ENCODE peak calls at places on chromosomes 13 and 19, in ten cellular contexts. X is MM.1S, W is epithelial cell of esophagus, M is renal cortical epithelial cell, E is stromal cell of bone marrow, S is pulmonary artery endothelial cell, D is hepatic stellate cell, G is ovary, K is NCI-H1105 treated with DMSO at 0.1 percent for 48 hours, I is HCEC 1CT. F is an unnamed sample.

GRCh38 chr13:109743706-109744453 is 42.5 kb downstream of the IRS2 start:
- DNase-seq in X (peak), W (peak), M (peak), E (no peak), S (peak), D (peak), G (no peak), K (peak), I (peak), F (no peak)

GRCh38 chr19:1690570-1691307 is 38.3 kb upstream of the TCF3 start:
- DNase-seq in X (no peak), W (peak), M (no peak), E (no peak), S (no peak), D (no peak), G (no peak), K (no peak), I (no peak), F (peak)

GRCh38 chr19:16259385-16260159 is 61.9 kb downstream of the AP1M1 start:
- DNase-seq in X (peak), W (no peak), M (no peak), E (no peak), S (no peak), D (no peak), G (no peak), K (no peak), I (no peak), F (no peak)

GRCh38 chr19:12137541-12137940 is 2.6 kb downstream of the ZNF20 start:
- DNase-seq in X (peak), W (no peak), M (no peak), E (no peak), S (no peak), D (no peak), G (no peak), K (peak), I (no peak), F (no peak)

GRCh38 chr19:31627824-31628223 is 278.6 kb upstream of the TSHZ3 start:
- DNase-seq in X (no peak), W (no peak), M (no peak), E (no peak), S (no peak), D (no peak), G (no peak), K (no peak), I (no peak), F (no peak)

GRCh38 chr19:30056580-30056979 is 114.5 kb downstream of the URI1 start:
- DNase-seq in X (no peak), W (no peak), M (no peak), E (no peak), S (no peak), D (no peak), G (no peak), K (no peak), I (no peak), F (no peak)

GRCh38 chr19:17797397-17798201 is 2.7 kb downstream of the B3GNT3 start:
- DNase-seq in X (no peak), W (peak), M (peak), E (peak), S (no peak), D (no peak), G (no peak), K (no peak), I (peak), F (no peak)

GRCh38 chr13:26186995-26187394 is 35.1 kb downstream of the RNF6 start:
- DNase-seq in X (no peak), W (no peak), M (no peak), E (no peak), S (no peak), D (no peak), G (no peak), K (no peak), I (no peak), F (no peak)

GRCh38 chr13:49086711-49087110 is 111.0 kb downstream of the FNDC3A start:
- DNase-seq in X (no peak), W (peak), M (peak), E (peak), S (no peak), D (peak), G (no peak), K (no peak), I (peak), F (no peak)

GRCh38 chr13:95300625-95301134 is 571 bp downstream of the ABCC4 start:
- DNase-seq in X (peak), W (peak), M (no peak), E (no peak), S (no peak), D (peak), G (peak), K (peak), I (peak), F (no peak)

GRCh38 chr13:44575741-44576395 is at the start of gene TSC22D1:
- DNase-seq in X (peak), W (peak), M (peak), E (no peak), S (no peak), D (peak), G (peak), K (peak), I (peak), F (peak)

GRCh38 chr13:112063807-112064206 is 3.1 kb upstream of the SOX1 start:
- DNase-seq in X (no peak), W (no peak), M (no peak), E (no peak), S (no peak), D (no peak), G (no peak), K (no peak), I (no peak), F (no peak)

GRCh38 chr19:11814707-11815050 is 606 bp downstream of the ZNF440 start:
- DNase-seq in X (no peak), W (peak), M (peak), E (no peak), S (no peak), D (no peak), G (no peak), K (no peak), I (peak), F (no peak)

GRCh38 chr19:5247957-5248705 is 92.5 kb downstream of the PTPRS start:
- DNase-seq in X (no peak), W (no peak), M (no peak), E (no peak), S (no peak), D (no peak), G (no peak), K (no peak), I (no peak), F (no peak)

GRCh38 chr13:36841411-36841810 is 22.4 kb downstream of the RFXAP start:
- DNase-seq in X (no peak), W (peak), M (peak), E (no peak), S (no peak), D (no peak), G (no peak), K (peak), I (no peak), F (no peak)

GRCh38 chr19:39845621-39846175 is 481 bp downstream of the FBL start:
- DNase-seq in X (no peak), W (peak), M (no peak), E (no peak), S (no peak), D (no peak), G (peak), K (peak), I (peak), F (no peak)

GRCh38 chr13:111519041-111519440 is 198.6 kb downstream of the TEX29 start:
- DNase-seq in X (no peak), W (no peak), M (no peak), E (no peak), S (no peak), D (no peak), G (no peak), K (no peak), I (no peak), F (no peak)

GRCh38 chr19:40630571-40631160 is 29.5 kb downstream of the LTBP4 start:
- DNase-seq in X (no peak), W (no peak), M (no peak), E (no peak), S (no peak), D (no peak), G (no peak), K (no peak), I (no peak), F (no peak)

GRCh38 chr19:10975374-10976036 is 14.7 kb downstream of the SMARCA4 start:
- DNase-seq in X (no peak), W (no peak), M (peak), E (peak), S (no peak), D (peak), G (peak), K (no peak), I (peak), F (no peak)

GRCh38 chr13:31092631-31093030 is 69.1 kb downstream of the HSPH1 start:
- DNase-seq in X (no peak), W (peak), M (no peak), E (no peak), S (no peak), D (no peak), G (no peak), K (no peak), I (no peak), F (no peak)

GRCh38 chr13:109884462-109884861 is 98.1 kb upstream of the IRS2 start:
- DNase-seq in X (no peak), W (no peak), M (no peak), E (no peak), S (no peak), D (no peak), G (no peak), K (no peak), I (no peak), F (no peak)

GRCh38 chr13:112057736-112058518 is 9.0 kb upstream of the SOX1 start:
- DNase-seq in X (no peak), W (no peak), M (no peak), E (no peak), S (no peak), D (no peak), G (no peak), K (peak), I (no peak), F (peak)

GRCh38 chr19:43624933-43625332 is 5.5 kb upstream of the ZNF428 start:
- DNase-seq in X (peak), W (peak), M (no peak), E (no peak), S (no peak), D (no peak), G (peak), K (no peak), I (no peak), F (peak)

GRCh38 chr13:49926019-49926418 is 10.1 kb downstream of the SPRYD7 start:
- DNase-seq in X (no peak), W (no peak), M (no peak), E (no peak), S (no peak), D (no peak), G (no peak), K (no peak), I (no peak), F (no peak)

GRCh38 chr13:95809429-95809828 is 132.5 kb downstream of the DNAJC3 start:
- DNase-seq in X (no peak), W (no peak), M (no peak), E (no peak), S (no peak), D (no peak), G (no peak), K (no peak), I (no peak), F (no peak)

F was measured in H1.